ENCODE peak calls at places on chromosomes 2 and 18, in nine cellular contexts. Z, S, X, Q, V, C, R, L and G are unnamed samples.
A peak's percentile ranks its signal among the peaks of the same experiment; 100 is the strongest.

GRCh38 chr18:35205199-35205712 is 35.6 kb upstream of the ZNF397 start:
- DNase-seq in R (no peak), X (no peak), V (no peak), Z (no peak), C (no peak), S (no peak), Q (no peak), L (no peak), G (no peak)

GRCh38 chr2:45888167-45888566 is 236.7 kb downstream of the PRKCE start:
- DNase-seq in C (no peak), V (no peak), S (no peak), Z (peak; percentile 34), X (no peak), L (peak; percentile 75), R (no peak), Q (no peak), G (no peak)

GRCh38 chr2:54629914-54630609 is 93.4 kb upstream of the EML6 start:
- DNase-seq in S (no peak), Q (no peak), C (no peak), L (peak; percentile 78), R (no peak), X (peak; percentile 43), Z (peak; percentile 36), V (no peak), G (no peak)

GRCh38 chr18:68660355-68661183 is 54.3 kb downstream of the TMX3 start:
- DNase-seq in X (no peak), V (peak; percentile 40), C (no peak), S (peak; percentile 60), Z (no peak), R (peak; percentile 22), L (peak; percentile 68), Q (no peak), G (peak; percentile 39)

GRCh38 chr2:127479866-127480743 is 46.2 kb downstream of the IWS1 start:
- DNase-seq in Z (no peak), L (no peak), R (no peak), V (no peak), C (no peak), S (no peak), Q (no peak), X (no peak), G (no peak)

GRCh38 chr2:220143336-220143735 is 515.9 kb downstream of the SLC4A3 start:
- DNase-seq in Z (peak; percentile 43), Q (no peak), L (peak; percentile 85), C (peak; percentile 65), R (peak; percentile 37), V (no peak), S (peak; percentile 44), X (no peak), G (no peak)

GRCh38 chr2:201908901-201909300 is 102.6 kb downstream of the CDK15 start:
- DNase-seq in R (no peak), S (peak; percentile 42), V (no peak), Q (no peak), C (no peak), Z (no peak), L (no peak), X (no peak), G (no peak)

GRCh38 chr18:9101730-9102390 is 639 bp upstream of the NDUFV2 start:
- DNase-seq in X (no peak), Q (peak; percentile 41), V (peak; percentile 42), S (peak; percentile 48), L (peak; percentile 72), R (no peak), Z (peak; percentile 55), C (peak; percentile 42), G (no peak)

GRCh38 chr2:55943466-55943865 is 19.9 kb upstream of the EFEMP1 start:
- DNase-seq in S (no peak), X (no peak), R (no peak), V (no peak), C (no peak), Q (no peak), Z (no peak), L (no peak), G (no peak)

GRCh38 chr2:212520340-212520739 is 18.3 kb downstream of the ERBB4 start:
- DNase-seq in V (no peak), Z (no peak), L (peak; percentile 19), X (no peak), Q (no peak), R (no peak), S (peak; percentile 49), C (no peak), G (no peak)